ENCODE peak calls at places on chromosomes 4 and X, in seven cellular contexts. One of them, this sample, is unnamed.

GRCh38 chrX:69116077-69116476 is 49.2 kb downstream of the PJA1 start:
- DNase-seq in T-helper 9 cell: no peak
- DNase-seq in tibial nerve: no peak
- DNase-seq in Daoy: no peak
- DNase-seq in colonic mucosa: no peak
- DNase-seq in lower leg skin: no peak
- DNase-seq in stimulated activated CD4-positive, alpha-beta T cell treated with anti-CD3 and anti-CD28 coated beads, Interleukin-2, amount 100 ng/mL, for 4 hours: no peak
- DNase-seq in this sample: no peak

GRCh38 chr4:4861592-4862551 is 2.4 kb downstream of the MSX1 start:
- DNase-seq in T-helper 9 cell: no peak
- DNase-seq in tibial nerve: no peak
- DNase-seq in Daoy: no peak
- DNase-seq in colonic mucosa: no peak
- DNase-seq in lower leg skin: no peak
- DNase-seq in stimulated activated CD4-positive, alpha-beta T cell treated with anti-CD3 and anti-CD28 coated beads, Interleukin-2, amount 100 ng/mL, for 4 hours: no peak
- DNase-seq in this sample: no peak

GRCh38 chr4:101621120-101621519 is 169.4 kb upstream of the BANK1 start:
- DNase-seq in T-helper 9 cell: no peak
- DNase-seq in tibial nerve: no peak
- DNase-seq in Daoy: peak; percentile 4
- DNase-seq in colonic mucosa: no peak
- DNase-seq in lower leg skin: no peak
- DNase-seq in stimulated activated CD4-positive, alpha-beta T cell treated with anti-CD3 and anti-CD28 coated beads, Interleukin-2, amount 100 ng/mL, for 4 hours: no peak
- DNase-seq in this sample: no peak

GRCh38 chr4:87406462-87406861 is 15.5 kb upstream of the HSD17B11 start:
- DNase-seq in T-helper 9 cell: no peak
- DNase-seq in tibial nerve: no peak
- DNase-seq in Daoy: no peak
- DNase-seq in colonic mucosa: no peak
- DNase-seq in lower leg skin: no peak
- DNase-seq in stimulated activated CD4-positive, alpha-beta T cell treated with anti-CD3 and anti-CD28 coated beads, Interleukin-2, amount 100 ng/mL, for 4 hours: no peak
- DNase-seq in this sample: no peak

GRCh38 chr4:82145850-82146249 is 227.9 kb downstream of the HNRNPD start:
- DNase-seq in T-helper 9 cell: no peak
- DNase-seq in tibial nerve: no peak
- DNase-seq in Daoy: no peak
- DNase-seq in colonic mucosa: no peak
- DNase-seq in lower leg skin: no peak
- DNase-seq in stimulated activated CD4-positive, alpha-beta T cell treated with anti-CD3 and anti-CD28 coated beads, Interleukin-2, amount 100 ng/mL, for 4 hours: no peak
- DNase-seq in this sample: no peak

GRCh38 chrX:85107407-85107806 is 103.7 kb downstream of the APOOL start:
- DNase-seq in T-helper 9 cell: no peak
- DNase-seq in tibial nerve: no peak
- DNase-seq in Daoy: no peak
- DNase-seq in colonic mucosa: no peak
- DNase-seq in lower leg skin: peak; percentile 84
- DNase-seq in stimulated activated CD4-positive, alpha-beta T cell treated with anti-CD3 and anti-CD28 coated beads, Interleukin-2, amount 100 ng/mL, for 4 hours: no peak
- DNase-seq in this sample: no peak

GRCh38 chrX:63128509-63128908 is 222.6 kb downstream of the SPIN4 start:
- DNase-seq in T-helper 9 cell: no peak
- DNase-seq in tibial nerve: no peak
- DNase-seq in Daoy: no peak
- DNase-seq in colonic mucosa: no peak
- DNase-seq in lower leg skin: no peak
- DNase-seq in stimulated activated CD4-positive, alpha-beta T cell treated with anti-CD3 and anti-CD28 coated beads, Interleukin-2, amount 100 ng/mL, for 4 hours: no peak
- DNase-seq in this sample: no peak

GRCh38 chr4:64230709-64231310 is 178.4 kb downstream of the TECRL start:
- DNase-seq in T-helper 9 cell: no peak
- DNase-seq in tibial nerve: no peak
- DNase-seq in Daoy: no peak
- DNase-seq in colonic mucosa: no peak
- DNase-seq in lower leg skin: no peak
- DNase-seq in stimulated activated CD4-positive, alpha-beta T cell treated with anti-CD3 and anti-CD28 coated beads, Interleukin-2, amount 100 ng/mL, for 4 hours: no peak
- DNase-seq in this sample: no peak

GRCh38 chrX:71870337-71871098 is 40.1 kb upstream of the NHSL2 start:
- DNase-seq in T-helper 9 cell: no peak
- DNase-seq in tibial nerve: no peak
- DNase-seq in Daoy: peak; percentile 85
- DNase-seq in colonic mucosa: no peak
- DNase-seq in lower leg skin: no peak
- DNase-seq in stimulated activated CD4-positive, alpha-beta T cell treated with anti-CD3 and anti-CD28 coated beads, Interleukin-2, amount 100 ng/mL, for 4 hours: no peak
- DNase-seq in this sample: no peak

GRCh38 chrX:133838761-133839676 is 146.4 kb downstream of the GPC3 start:
- DNase-seq in T-helper 9 cell: peak; percentile 3
- DNase-seq in tibial nerve: no peak
- DNase-seq in Daoy: peak; percentile 21
- DNase-seq in colonic mucosa: peak; percentile 50
- DNase-seq in lower leg skin: no peak
- DNase-seq in stimulated activated CD4-positive, alpha-beta T cell treated with anti-CD3 and anti-CD28 coated beads, Interleukin-2, amount 100 ng/mL, for 4 hours: peak; percentile 3
- DNase-seq in this sample: no peak

GRCh38 chr4:164012396-164013027 is 518.0 kb downstream of the TMA16 start:
- DNase-seq in T-helper 9 cell: no peak
- DNase-seq in tibial nerve: no peak
- DNase-seq in Daoy: peak; percentile 18
- DNase-seq in colonic mucosa: no peak
- DNase-seq in lower leg skin: no peak
- DNase-seq in stimulated activated CD4-positive, alpha-beta T cell treated with anti-CD3 and anti-CD28 coated beads, Interleukin-2, amount 100 ng/mL, for 4 hours: peak; percentile 7
- DNase-seq in this sample: no peak

GRCh38 chr4:82984459-82984858 is 26.2 kb downstream of the LIN54 start:
- DNase-seq in T-helper 9 cell: no peak
- DNase-seq in tibial nerve: no peak
- DNase-seq in Daoy: peak; percentile 16
- DNase-seq in colonic mucosa: no peak
- DNase-seq in lower leg skin: no peak
- DNase-seq in stimulated activated CD4-positive, alpha-beta T cell treated with anti-CD3 and anti-CD28 coated beads, Interleukin-2, amount 100 ng/mL, for 4 hours: no peak
- DNase-seq in this sample: no peak

GRCh38 chr4:7275067-7275466 is 82.7 kb downstream of the SORCS2 start:
- DNase-seq in T-helper 9 cell: no peak
- DNase-seq in tibial nerve: no peak
- DNase-seq in Daoy: no peak
- DNase-seq in colonic mucosa: no peak
- DNase-seq in lower leg skin: no peak
- DNase-seq in stimulated activated CD4-positive, alpha-beta T cell treated with anti-CD3 and anti-CD28 coated beads, Interleukin-2, amount 100 ng/mL, for 4 hours: no peak
- DNase-seq in this sample: no peak

GRCh38 chr4:74969507-74970474 is 36.9 kb downstream of the PARM1 start:
- DNase-seq in T-helper 9 cell: no peak
- DNase-seq in tibial nerve: no peak
- DNase-seq in Daoy: no peak
- DNase-seq in colonic mucosa: no peak
- DNase-seq in lower leg skin: no peak
- DNase-seq in stimulated activated CD4-positive, alpha-beta T cell treated with anti-CD3 and anti-CD28 coated beads, Interleukin-2, amount 100 ng/mL, for 4 hours: no peak
- DNase-seq in this sample: no peak

GRCh38 chr4:12403175-12403574 is 974.5 kb upstream of the HS3ST1 start:
- DNase-seq in T-helper 9 cell: no peak
- DNase-seq in tibial nerve: no peak
- DNase-seq in Daoy: no peak
- DNase-seq in colonic mucosa: no peak
- DNase-seq in lower leg skin: no peak
- DNase-seq in stimulated activated CD4-positive, alpha-beta T cell treated with anti-CD3 and anti-CD28 coated beads, Interleukin-2, amount 100 ng/mL, for 4 hours: no peak
- DNase-seq in this sample: no peak

GRCh38 chr4:99763635-99764101 is 53.0 kb upstream of the DAPP1 start:
- DNase-seq in T-helper 9 cell: no peak
- DNase-seq in tibial nerve: no peak
- DNase-seq in Daoy: peak; percentile 3
- DNase-seq in colonic mucosa: no peak
- DNase-seq in lower leg skin: no peak
- DNase-seq in stimulated activated CD4-positive, alpha-beta T cell treated with anti-CD3 and anti-CD28 coated beads, Interleukin-2, amount 100 ng/mL, for 4 hours: no peak
- DNase-seq in this sample: peak; percentile 1

GRCh38 chrX:118536687-118537461 is 41.3 kb downstream of the DOCK11 start:
- DNase-seq in T-helper 9 cell: peak; percentile 16
- DNase-seq in tibial nerve: no peak
- DNase-seq in Daoy: peak; percentile 7
- DNase-seq in colonic mucosa: no peak
- DNase-seq in lower leg skin: no peak
- DNase-seq in stimulated activated CD4-positive, alpha-beta T cell treated with anti-CD3 and anti-CD28 coated beads, Interleukin-2, amount 100 ng/mL, for 4 hours: no peak
- DNase-seq in this sample: no peak

GRCh38 chr4:102564399-102564921 is 63.3 kb downstream of the NFKB1 start:
- DNase-seq in T-helper 9 cell: no peak
- DNase-seq in tibial nerve: no peak
- DNase-seq in Daoy: peak; percentile 52
- DNase-seq in colonic mucosa: no peak
- DNase-seq in lower leg skin: no peak
- DNase-seq in stimulated activated CD4-positive, alpha-beta T cell treated with anti-CD3 and anti-CD28 coated beads, Interleukin-2, amount 100 ng/mL, for 4 hours: no peak
- DNase-seq in this sample: no peak